ENCODE peak calls at places on chromosomes 11 and 22, in ten cellular contexts. H, N, G, Y, O, T, C, Z, P and E are unnamed samples.

GRCh38 chr22:42944409-42944808 is 70.5 kb downstream of the PACSIN2 start:
- DNase-seq in H (no peak), N (no peak), G (no peak), Y (no peak), O (no peak), T (no peak), C (no peak), Z (no peak), P (no peak), E (no peak)

GRCh38 chr11:10397226-10397987 is 57.7 kb upstream of the AMPD3 start:
- DNase-seq in H (no peak), N (no peak), G (no peak), Y (no peak), O (no peak), T (no peak), C (no peak), Z (no peak), P (no peak), E (no peak)

GRCh38 chr22:26958378-26958777 is 301.0 kb downstream of the MIAT start:
- DNase-seq in H (no peak), N (no peak), G (no peak), Y (no peak), O (no peak), T (no peak), C (no peak), Z (no peak), P (no peak), E (no peak)

GRCh38 chr11:124285610-124286344 is 28.0 kb downstream of the OR8D1 start:
- DNase-seq in H (no peak), N (no peak), G (no peak), Y (no peak), O (no peak), T (no peak), C (no peak), Z (no peak), P (no peak), E (no peak)

GRCh38 chr22:30832407-30832987 is 136.1 kb downstream of the MORC2 start:
- DNase-seq in H (peak), N (no peak), G (no peak), Y (no peak), O (no peak), T (no peak), C (no peak), Z (no peak), P (no peak), E (no peak)

GRCh38 chr11:60870733-60871377 is 3.5 kb downstream of the ZP1 start:
- DNase-seq in H (no peak), N (no peak), G (no peak), Y (no peak), O (no peak), T (no peak), C (no peak), Z (no peak), P (no peak), E (peak)

GRCh38 chr11:118658372-118659313 is 20.8 kb downstream of the TREH start:
- DNase-seq in H (no peak), N (peak), G (no peak), Y (no peak), O (no peak), T (no peak), C (no peak), Z (no peak), P (no peak), E (no peak)

GRCh38 chr11:26187639-26188038 is 144.3 kb upstream of the ANO3 start:
- DNase-seq in H (no peak), N (no peak), G (no peak), Y (peak), O (no peak), T (no peak), C (no peak), Z (peak), P (no peak), E (no peak)

GRCh38 chr11:78282821-78283220 is 94.1 kb downstream of the USP35 start:
- DNase-seq in H (no peak), N (no peak), G (no peak), Y (no peak), O (no peak), T (no peak), C (no peak), Z (no peak), P (no peak), E (no peak)

GRCh38 chr22:35380537-35381423 is at the start of gene HMOX1:
- DNase-seq in H (peak), N (peak), G (peak), Y (no peak), O (peak), T (peak), C (peak), Z (peak), P (peak), E (peak)